ENCODE peak calls at places on chromosomes 3 and 15, in seven cellular contexts. Q is adrenal gland; O is NB4; Z is GM12878; M is upper lobe of right lung; I is hepatocyte; K is CD8-positive, alpha-beta T cell. H is an unnamed sample.

GRCh38 chr15:48703544-48703943 is 58.0 kb upstream of the FBN1 start:
- DNase-seq in Q (no peak), O (no peak), Z (no peak), M (no peak), I (no peak), K (no peak), H (no peak)

GRCh38 chr15:99006146-99006545 is 1.4 kb downstream of the PGPEP1L start:
- DNase-seq in Q (no peak), O (no peak), Z (no peak), M (no peak), I (no peak), K (no peak), H (no peak)

GRCh38 chr15:93265046-93265658 is 176.1 kb upstream of the RGMA start:
- DNase-seq in Q (no peak), O (no peak), Z (no peak), M (no peak), I (peak; percentile 29), K (no peak), H (no peak)

GRCh38 chr3:61704807-61705206 is 143.4 kb downstream of the PTPRG start:
- DNase-seq in Q (no peak), O (no peak), Z (no peak), M (no peak), I (no peak), K (no peak), H (no peak)

GRCh38 chr15:36401586-36401966 is 177.8 kb upstream of the CDIN1 start:
- DNase-seq in Q (no peak), O (no peak), Z (no peak), M (no peak), I (no peak), K (no peak), H (no peak)

GRCh38 chr15:39794970-39795369 is 12.3 kb upstream of the FSIP1 start:
- DNase-seq in Q (no peak), O (no peak), Z (no peak), M (no peak), I (peak; percentile 43), K (no peak), H (no peak)

GRCh38 chr3:71955549-71956373 is 170.8 kb upstream of the PROK2 start:
- DNase-seq in Q (peak; percentile 82), O (peak; percentile 50), Z (peak; percentile 61), M (peak; percentile 72), I (peak; percentile 90), K (no peak), H (peak; percentile 38)

GRCh38 chr15:88647362-88648105 is 8.7 kb downstream of the ISG20 start:
- DNase-seq in Q (peak; percentile 8), O (no peak), Z (no peak), M (no peak), I (no peak), K (no peak), H (no peak)

GRCh38 chr3:195558602-195559001 is 15.5 kb upstream of the PPP1R2 start:
- DNase-seq in Q (no peak), O (peak; percentile 61), Z (no peak), M (no peak), I (peak; percentile 75), K (no peak), H (no peak)

GRCh38 chr3:132079150-132079549 is 44.3 kb upstream of the CPNE4 start:
- DNase-seq in Q (no peak), O (no peak), Z (no peak), M (no peak), I (peak; percentile 7), K (no peak), H (no peak)

GRCh38 chr3:149390316-149390715 is 12.9 kb upstream of the TM4SF1 start:
- DNase-seq in Q (no peak), O (no peak), Z (no peak), M (no peak), I (no peak), K (no peak), H (no peak)

GRCh38 chr15:50126072-50126471 is 7.0 kb upstream of the ATP8B4 start:
- DNase-seq in Q (no peak), O (no peak), Z (no peak), M (no peak), I (no peak), K (no peak), H (no peak)

GRCh38 chr3:14486460-14486859 is 53.7 kb downstream of the GRIP2 start:
- DNase-seq in Q (no peak), O (no peak), Z (no peak), M (peak; percentile 4), I (no peak), K (no peak), H (no peak)

GRCh38 chr3:62134061-62134496 is 239.3 kb downstream of the FEZF2 start:
- DNase-seq in Q (peak; percentile 31), O (no peak), Z (no peak), M (no peak), I (no peak), K (no peak), H (no peak)

GRCh38 chr3:16618721-16619120 is 13.5 kb upstream of the DAZL start:
- DNase-seq in Q (no peak), O (no peak), Z (no peak), M (no peak), I (no peak), K (no peak), H (no peak)

GRCh38 chr15:31325432-31325975 is 1.1 kb upstream of the KLF13 start:
- DNase-seq in Q (peak; percentile 50), O (peak; percentile 81), Z (no peak), M (peak; percentile 91), I (peak; percentile 92), K (peak; percentile 74), H (peak; percentile 77)

GRCh38 chr3:15345051-15345607 is 12.7 kb upstream of the SH3BP5 start:
- DNase-seq in Q (no peak), O (no peak), Z (no peak), M (no peak), I (no peak), K (no peak), H (peak; percentile 44)

GRCh38 chr15:40543631-40544294 is 21.1 kb downstream of the CCDC32 start:
- DNase-seq in Q (no peak), O (peak; percentile 38), Z (peak; percentile 94), M (no peak), I (no peak), K (no peak), H (peak; percentile 66)

GRCh38 chr3:23442598-23443383 is 239.7 kb downstream of the UBE2E2 start:
- DNase-seq in Q (no peak), O (peak; percentile 57), Z (no peak), M (no peak), I (peak; percentile 8), K (no peak), H (no peak)

GRCh38 chr3:185847506-185847905 is 22.7 kb upstream of the IGF2BP2 start:
- DNase-seq in Q (no peak), O (no peak), Z (no peak), M (no peak), I (no peak), K (no peak), H (no peak)

DNA sequence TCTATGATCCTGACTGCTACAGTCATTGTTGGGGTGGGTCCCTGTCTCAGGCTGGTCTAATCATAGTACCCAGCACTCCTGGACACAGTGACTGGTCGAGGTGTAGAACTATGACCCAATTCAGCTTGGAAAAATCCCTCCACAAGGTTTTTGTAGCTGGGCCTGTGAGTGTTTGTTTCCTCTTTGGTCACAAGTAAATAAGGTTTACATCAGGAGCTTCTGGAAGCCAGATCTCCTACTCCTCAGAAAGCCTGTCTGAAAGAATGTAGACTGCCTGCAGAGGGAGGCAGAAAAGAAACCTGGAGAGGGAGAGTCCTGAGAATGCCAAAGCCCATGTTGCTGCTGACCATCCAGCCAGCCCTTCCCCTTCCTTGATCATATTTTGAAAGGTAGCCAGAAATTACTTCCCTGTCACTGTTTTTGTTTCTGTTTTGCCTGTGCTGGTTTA is 123.2 kb downstream of the RAP2B start:
- DNase-seq in Q (no peak), O (peak; percentile 16), Z (no peak), M (no peak), I (peak; percentile 28), K (no peak), H (no peak)
- TF ChIP-seq CTCF in Q (no peak), O (no peak), Z (no peak), M (no peak), I (no peak), K (no peak), H (no peak)

DNA sequence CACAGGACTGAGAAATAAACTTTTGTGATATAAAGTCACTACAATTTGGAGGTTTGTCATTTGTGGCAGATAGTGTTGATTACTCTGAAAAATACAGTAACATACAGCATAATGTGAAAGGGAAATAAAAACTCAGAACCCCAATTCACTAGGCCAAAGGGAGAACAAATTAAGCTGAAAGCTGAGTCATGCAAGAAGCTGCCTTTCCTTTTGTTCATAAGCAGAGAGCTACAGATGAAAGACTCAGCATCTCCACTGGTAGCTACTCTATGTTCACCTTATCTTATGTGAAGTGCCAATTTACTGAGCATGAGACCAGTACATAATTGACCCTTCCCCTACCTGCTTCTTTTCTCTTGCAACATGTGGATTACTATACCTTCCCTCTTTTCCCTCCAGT is 19.3 kb upstream of the SLTM start:
- DNase-seq in Q (no peak), O (no peak), Z (no peak), M (no peak), I (no peak), K (no peak), H (no peak)
- H3K4me3 ChIP-seq in Q (no peak overlapping the region), O (no peak overlapping the region), Z (no peak overlapping the region), M (no peak overlapping the region), I (no peak overlapping the region), K (no peak overlapping the region), H (no peak overlapping the region)

DNA sequence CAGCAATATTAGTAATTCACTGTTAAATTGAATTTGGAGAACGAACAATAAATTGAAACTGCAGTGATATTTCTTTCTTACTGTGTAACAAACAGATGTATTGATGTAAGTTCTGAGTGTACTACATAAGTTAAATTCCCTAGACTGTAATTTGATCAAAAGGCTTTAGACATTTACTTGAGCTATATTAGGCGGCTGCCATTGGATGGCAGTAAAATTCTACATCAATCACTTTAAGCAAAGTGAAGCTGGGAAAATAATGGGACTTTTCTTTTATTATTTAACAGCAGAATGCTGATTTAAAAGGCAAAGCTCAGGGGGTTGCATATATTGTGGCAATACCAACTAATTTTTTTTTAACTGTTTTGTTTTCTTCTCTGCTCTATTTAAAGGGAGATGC is 212.6 kb upstream of the PLSCR5 start:
- DNase-seq in Q (no peak), O (peak; percentile 4), Z (no peak), M (no peak), I (no peak), K (no peak), H (no peak)
- TF ChIP-seq CTCF in Q (no peak), O (no peak), Z (no peak), M (no peak), I (peak; percentile 52), K (no peak), H (peak; percentile 11)

GRCh38 chr3:51384730-51385473 is at the start of gene MANF:
- DNase-seq in Q (peak; percentile 98), O (peak; percentile 99), Z (peak; percentile 93), M (peak; percentile 99), I (peak; percentile 99), K (peak; percentile 95), H (peak; percentile 99)

GRCh38 chr3:51388286-51389029 is 2.6 kb upstream of the RBM15B start:
- DNase-seq in Q (no peak), O (peak; percentile 49), Z (no peak), M (no peak), I (peak; percentile 78), K (no peak), H (no peak)

GRCh38 chr3:51386159-51386851 is 1.2 kb downstream of the MANF start:
- DNase-seq in Q (no peak), O (peak; percentile 26), Z (no peak), M (no peak), I (no peak), K (no peak), H (no peak)

GRCh38 chr3:51385621-51386091 is 565 bp downstream of the MANF start:
- DNase-seq in Q (no peak), O (no peak), Z (no peak), M (no peak), I (no peak), K (no peak), H (no peak)

GRCh38 chr3:51386852-51387229 is 1.8 kb downstream of the MANF start:
- DNase-seq in Q (no peak), O (no peak), Z (no peak), M (no peak), I (no peak), K (no peak), H (no peak)
- H3K4me3 ChIP-seq in Q (peak overlapping the region; percentile 98), O (peak overlapping the region; percentile 93), Z (peak overlapping the region; percentile 83), M (peak overlapping the region; percentile 95), I (no peak overlapping the region), K (no peak overlapping the region), H (peak overlapping the region; percentile 90)